ENCODE peak calls at places on chromosomes 5 and 9, in four cellular contexts. N, W, R and U are unnamed samples.

GRCh38 chr5:151195622-151196021 is 28.3 kb downstream of the CCDC69 start:
- DNase-seq in W (no peak), R (no peak), N (no peak), U (no peak)

GRCh38 chr5:177526191-177526590 is 9.4 kb upstream of the DDX41 start:
- DNase-seq in W (peak; percentile 7), R (no peak), N (no peak), U (no peak)

GRCh38 chr5:67095346-67095871 is 101.2 kb downstream of the CD180 start:
- DNase-seq in N (no peak), R (peak; percentile 68), W (peak; percentile 58), U (peak; percentile 60)

GRCh38 chr5:154610321-154611154 is 132.5 kb upstream of the HAND1 start:
- DNase-seq in R (peak; percentile 66), N (peak; percentile 5), W (peak; percentile 73), U (peak; percentile 46)

GRCh38 chr5:58077387-58077786 is 382.5 kb downstream of the PLK2 start:
- DNase-seq in W (peak; percentile 41), R (no peak), N (no peak), U (no peak)

GRCh38 chr9:135614821-135615665 is 24.3 kb downstream of the GLT6D1 start:
- DNase-seq in R (no peak), W (no peak), N (no peak), U (peak; percentile 9)

GRCh38 chr5:145743396-145744061 is 91.6 kb downstream of the PRELID2 start:
- DNase-seq in N (no peak), W (no peak), R (no peak), U (no peak)

GRCh38 chr5:140356878-140357730 is 2.9 kb upstream of the SLC4A9 start:
- DNase-seq in N (no peak), W (no peak), R (no peak), U (no peak)

GRCh38 chr9:123893831-123894460 is 36.0 kb downstream of the DENND1A start:
- DNase-seq in R (no peak), W (no peak), N (no peak), U (no peak)

GRCh38 chr9:87648606-87649005 is 77.3 kb upstream of the CTSL start:
- DNase-seq in W (no peak), R (no peak), N (no peak), U (no peak)

GRCh38 chr5:148145916-148146315 is 22.4 kb upstream of the SPINK14 start:
- DNase-seq in R (no peak), N (no peak), W (no peak), U (no peak)

GRCh38 chr5:122985006-122985700 is 51.4 kb downstream of the PPIC start:
- DNase-seq in N (no peak), R (no peak), W (no peak), U (no peak)

GRCh38 chr5:63247651-63248050 is 669.0 kb downstream of the LRRC70 start:
- DNase-seq in W (no peak), R (no peak), N (no peak), U (no peak)

GRCh38 chr5:142746532-142746931 is 23.6 kb upstream of the ARHGAP26 start:
- DNase-seq in R (no peak), W (no peak), N (no peak), U (no peak)

GRCh38 chr9:75235632-75236031 is 147.3 kb downstream of the OSTF1 start:
- DNase-seq in W (no peak), R (no peak), N (no peak), U (no peak)

GRCh38 chr9:14249527-14249926 is 64.4 kb downstream of the NFIB start:
- DNase-seq in N (no peak), W (no peak), R (no peak), U (no peak)

GRCh38 chr5:180785794-180786221 is 16.8 kb downstream of the MGAT1 start:
- DNase-seq in R (no peak), W (peak; percentile 72), N (no peak), U (no peak)

GRCh38 chr5:75890546-75890945 is 173.3 kb upstream of the POC5 start:
- DNase-seq in N (no peak), R (no peak), W (no peak), U (no peak)

GRCh38 chr9:29241320-29241719 is 1668.0 kb upstream of the C9orf72 start:
- DNase-seq in W (no peak), R (no peak), N (no peak), U (no peak)

GRCh38 chr5:170451764-170452365 is 52.0 kb upstream of the KCNIP1 start:
- DNase-seq in R (no peak), N (no peak), W (no peak), U (no peak)

GRCh38 chr9:113508111-113508749 is 44.7 kb downstream of the RGS3 start:
- DNase-seq in R (no peak), N (no peak), W (no peak), U (peak; percentile 81)

GRCh38 chr5:154315196-154315595 is 124.7 kb downstream of the GALNT10 start:
- DNase-seq in R (no peak), N (no peak), W (no peak), U (no peak)

GRCh38 chr5:150778517-150779396 is at the start of gene SMIM3:
- DNase-seq in W (peak; percentile 89), R (peak; percentile 90), N (peak; percentile 48), U (peak; percentile 87)

GRCh38 chr9:86926130-86926529 is 21.2 kb downstream of the GAS1 start:
- DNase-seq in R (no peak), N (no peak), W (no peak), U (no peak)

GRCh38 chr9:13351768-13352386 is 72.4 kb upstream of the MPDZ start:
- DNase-seq in N (no peak), W (no peak), R (no peak), U (no peak)

GRCh38 chr5:152650413-152650812 is 245.3 kb upstream of the NMUR2 start:
- DNase-seq in R (no peak), N (no peak), W (no peak), U (no peak)

GRCh38 chr9:137406876-137407589 is 15.9 kb downstream of the EXD3 start:
- DNase-seq in W (peak; percentile 83), N (peak; percentile 36), R (peak; percentile 79), U (peak; percentile 23)

GRCh38 chr9:83572524-83572923 is 34.3 kb upstream of the FRMD3 start:
- DNase-seq in N (no peak), R (no peak), W (no peak), U (no peak)

GRCh38 chr9:123928471-123929176 is 1.3 kb downstream of the DENND1A start:
- DNase-seq in W (no peak), N (no peak), R (no peak), U (no peak)

GRCh38 chr9:21056931-21057330 is 20.8 kb downstream of the IFNB1 start:
- DNase-seq in N (no peak), R (no peak), W (no peak), U (no peak)

GRCh38 chr9:76580188-76580587 is 121.2 kb downstream of the GCNT1 start:
- DNase-seq in R (no peak), N (no peak), W (no peak), U (no peak)

GRCh38 chr9:131302244-131303075 is 12.9 kb downstream of the PLPP7 start:
- DNase-seq in R (peak; percentile 49), N (no peak), W (no peak), U (no peak)

GRCh38 chr9:23044549-23044948 is 597.9 kb downstream of the DMRTA1 start:
- DNase-seq in W (no peak), R (no peak), N (no peak), U (no peak)

GRCh38 chr9:2125909-2126308 is 110.8 kb downstream of the SMARCA2 start:
- DNase-seq in W (no peak), R (no peak), N (no peak), U (no peak)

GRCh38 chr9:2119490-2120046 is 104.4 kb downstream of the SMARCA2 start:
- DNase-seq in R (no peak), W (no peak), N (no peak), U (no peak)

GRCh38 chr9:2126331-2126789 is 111.2 kb downstream of the SMARCA2 start:
- DNase-seq in R (no peak), W (peak; percentile 63), N (no peak), U (no peak)

GRCh38 chr9:2120926-2121689 is 106.0 kb downstream of the SMARCA2 start:
- DNase-seq in N (no peak), W (no peak), R (no peak), U (no peak)

GRCh38 chr9:2122299-2122698 is 107.2 kb downstream of the SMARCA2 start:
- DNase-seq in N (no peak), W (no peak), R (no peak), U (no peak)
- H3K36me3 ChIP-seq in N (peaks cover 33% of the 10 kb centered on the region), W (no peaks in the 10 kb centered on the region), R (peaks cover 6% of the 10 kb centered on the region), U (no peaks in the 10 kb centered on the region)

GRCh38 chr5:37063739-37064138 is 185.4 kb downstream of the CPLANE1 start:
- DNase-seq in R (no peak), W (no peak), N (no peak), U (no peak)
- H3K36me3 ChIP-seq in R (peaks cover 50% of the 10 kb centered on the region), W (no peaks in the 10 kb centered on the region), N (peaks cover 32% of the 10 kb centered on the region), U (peaks cover 60% of the 10 kb centered on the region)

GRCh38 chr5:172223901-172224873 is 30.2 kb downstream of the EFCAB9 start:
- DNase-seq in W (no peak), R (no peak), N (no peak), U (no peak)

GRCh38 chr5:172234031-172234430 is 40.1 kb downstream of the EFCAB9 start:
- DNase-seq in R (no peak), N (no peak), W (no peak), U (no peak)

GRCh38 chr5:172235132-172235780 is 41.3 kb downstream of the EFCAB9 start:
- DNase-seq in R (no peak), N (no peak), W (no peak), U (no peak)

GRCh38 chr5:172224996-172225395 is 31.0 kb downstream of the EFCAB9 start:
- DNase-seq in R (no peak), N (no peak), W (no peak), U (no peak)

DNA sequence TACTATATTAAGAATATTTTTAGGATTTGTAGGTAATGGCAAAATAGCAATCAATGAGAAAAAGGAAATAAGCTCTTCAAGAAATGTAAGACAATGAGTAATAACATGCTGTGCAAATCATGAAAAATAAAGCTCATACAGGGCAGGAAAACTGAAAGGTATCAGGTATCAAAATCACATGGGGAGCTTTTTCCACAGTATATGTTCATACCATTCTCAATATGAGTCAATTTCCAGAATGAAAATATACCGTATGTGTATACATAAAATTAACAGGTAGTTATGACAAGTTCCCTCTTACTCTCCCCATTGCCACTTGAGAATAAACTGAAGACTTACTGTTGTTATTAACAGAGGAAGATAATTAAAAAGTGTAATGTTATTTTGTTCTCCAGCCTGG is 35.9 kb downstream of the EFCAB9 start:
- DNase-seq in N (no peak), R (no peak), W (no peak), U (no peak)
- H3K36me3 ChIP-seq in N (no peaks in the 10 kb centered on the region), R (peaks cover 3% of the 10 kb centered on the region), W (no peaks in the 10 kb centered on the region), U (no peaks in the 10 kb centered on the region)

GRCh38 chr9:10674586-10674985 is 61.8 kb upstream of the PTPRD start:
- DNase-seq in N (no peak), R (no peak), W (no peak), U (no peak)

GRCh38 chr9:10678010-10678409 is 65.2 kb upstream of the PTPRD start:
- DNase-seq in N (no peak), R (no peak), W (no peak), U (no peak)

DNA sequence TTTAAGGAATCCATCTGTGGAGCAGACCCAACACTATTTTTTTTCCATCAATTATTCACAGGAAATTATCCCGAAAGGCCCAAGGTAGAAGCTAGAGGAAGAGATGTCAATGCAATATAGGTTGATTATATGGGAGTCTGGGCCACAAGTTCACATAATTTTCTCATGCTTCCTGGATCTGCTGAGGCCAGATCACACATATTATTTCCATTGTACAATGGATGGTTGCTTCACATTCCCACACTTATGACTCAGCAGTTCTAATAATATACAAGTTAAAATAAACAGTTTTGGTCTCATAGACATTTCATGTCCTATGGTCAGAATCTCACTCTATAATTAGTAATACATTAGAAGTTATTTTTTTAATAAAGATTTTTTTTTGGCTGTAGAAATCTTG is 66.0 kb upstream of the PTPRD start:
- DNase-seq in R (no peak), W (no peak), N (no peak), U (no peak)
- H3K36me3 ChIP-seq in R (no peaks in the 10 kb centered on the region), W (no peaks in the 10 kb centered on the region), N (no peaks in the 10 kb centered on the region), U (no peaks in the 10 kb centered on the region)

GRCh38 chr5:157389103-157389502 is 70.9 kb upstream of the NIPAL4 start:
- DNase-seq in R (no peak), W (no peak), N (no peak), U (no peak)
- H3K36me3 ChIP-seq in R (no peaks in the 10 kb centered on the region), W (no peaks in the 10 kb centered on the region), N (peaks cover 73% of the 10 kb centered on the region), U (no peaks in the 10 kb centered on the region)